ENCODE peak calls at places on chromosome 3, in seven cellular contexts. V is brain microvascular endothelial cell, J is upper lobe of right lung, L is fibroblast of pulmonary artery, Q is IMR-90, E is tibial nerve, D is spleen. S is an unnamed sample.

GRCh38 chr3:141279074-141279945 is 47.7 kb downstream of the PXYLP1 start:
- DNase-seq in L (peak; percentile 50), V (no peak), J (no peak), Q (peak; percentile 50), D (no peak), E (no peak), S (no peak)

GRCh38 chr3:59429203-59429602 is 379.4 kb upstream of the CFAP20DC start:
- DNase-seq in J (no peak), V (no peak), Q (peak; percentile 31), L (no peak), D (no peak), E (no peak), S (no peak)

GRCh38 chr3:143035466-143036214 is 34.3 kb downstream of the U2SURP start:
- DNase-seq in V (no peak), L (peak; percentile 71), E (no peak), J (no peak), D (no peak), Q (peak; percentile 4), S (no peak)

GRCh38 chr3:187520027-187520945 is 149.9 kb downstream of the SST start:
- DNase-seq in V (no peak), Q (no peak), E (peak; percentile 15), L (no peak), J (no peak), D (no peak), S (no peak)

GRCh38 chr3:40505599-40506462 is at the start of gene ZNF620:
- DNase-seq in V (peak; percentile 38), Q (peak; percentile 54), J (peak; percentile 92), E (peak; percentile 45), L (peak; percentile 65), D (peak; percentile 86), S (peak; percentile 91)

GRCh38 chr3:100802126-100802525 is 92.8 kb downstream of the TFG start:
- DNase-seq in D (no peak), V (peak; percentile 21), L (no peak), Q (peak; percentile 61), E (no peak), J (no peak), S (no peak)

GRCh38 chr3:4637265-4637664 is 144.1 kb downstream of the ITPR1 start:
- DNase-seq in Q (no peak), L (no peak), V (no peak), J (no peak), E (no peak), D (no peak), S (peak; percentile 52)

GRCh38 chr3:97485206-97485605 is 279.4 kb upstream of the ARL6 start:
- DNase-seq in D (no peak), Q (no peak), V (no peak), L (no peak), J (no peak), E (no peak), S (no peak)

GRCh38 chr3:43707998-43708397 is 17.3 kb downstream of the ABHD5 start:
- DNase-seq in J (no peak), E (no peak), D (no peak), Q (peak; percentile 96), V (peak; percentile 91), L (peak; percentile 89), S (no peak)

GRCh38 chr3:126351771-126352475 is 5.3 kb downstream of the KLF15 start:
- DNase-seq in Q (no peak), L (no peak), E (no peak), J (peak; percentile 63), V (no peak), D (peak; percentile 73), S (no peak)

GRCh38 chr3:25678581-25678980 is 13.9 kb upstream of the TOP2B start:
- DNase-seq in Q (no peak), E (no peak), L (no peak), D (no peak), J (no peak), V (no peak), S (no peak)

GRCh38 chr3:16288664-16289063 is 23.7 kb downstream of the OXNAD1 start:
- DNase-seq in V (no peak), Q (no peak), E (no peak), J (no peak), L (no peak), D (no peak), S (no peak)

GRCh38 chr3:70716832-70717231 is 404.4 kb upstream of the MDFIC2 start:
- DNase-seq in D (no peak), V (peak; percentile 44), Q (peak; percentile 48), J (no peak), E (peak; percentile 41), L (peak; percentile 73), S (peak; percentile 13)

GRCh38 chr3:141050913-141051632 is at the start of gene SPSB4:
- DNase-seq in Q (peak; percentile 27), V (peak; percentile 28), E (no peak), J (no peak), D (peak; percentile 79), L (peak; percentile 15), S (peak; percentile 26)

DNA sequence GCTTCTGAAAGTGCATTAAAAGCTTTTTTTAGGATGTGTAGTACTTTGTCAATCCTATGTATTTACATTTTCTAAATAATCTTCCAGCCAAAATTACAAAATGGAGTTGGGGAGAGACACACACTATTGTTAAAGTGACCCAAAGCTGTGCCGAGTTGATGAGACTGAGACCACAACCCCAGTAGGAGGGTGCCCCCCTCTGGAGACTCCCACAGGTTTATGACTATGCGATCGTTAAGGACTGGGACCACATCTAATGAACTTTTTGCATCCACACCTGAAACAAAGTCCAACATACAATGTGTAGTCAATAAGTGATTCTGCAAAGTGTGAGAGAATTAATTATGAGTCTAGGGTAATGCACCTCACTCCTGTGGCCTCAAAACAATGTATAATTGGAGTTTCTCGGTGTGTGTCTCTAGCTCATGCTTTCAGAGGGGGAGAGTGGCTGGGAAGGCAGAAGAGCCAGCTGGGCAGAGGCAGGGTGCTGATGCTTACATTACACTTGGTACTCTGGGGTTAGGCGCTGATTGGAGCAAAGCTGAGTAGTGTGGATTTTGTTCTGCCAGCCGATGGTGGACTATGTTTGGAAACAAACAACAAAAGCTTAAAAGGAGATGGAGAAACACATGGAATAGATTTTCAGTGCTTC is 102.8 kb downstream of the KCNH8 start:
- DNase-seq in V (no peak), L (no peak), E (no peak), J (no peak), Q (no peak), D (no peak), S (no peak)
- TF ChIP-seq CTCF in V (no peak), L (no peak), E (no peak), J (no peak), Q (no peak), D (no peak), S (no peak)

GRCh38 chr3:127706785-127707351 is 34.1 kb downstream of the ABTB1 start:
- DNase-seq in V (no peak), L (no peak), Q (no peak), E (no peak), J (peak; percentile 57), D (peak; percentile 68), S (no peak)

GRCh38 chr3:127709320-127710060 is 36.7 kb downstream of the ABTB1 start:
- DNase-seq in J (no peak), Q (peak; percentile 66), E (no peak), V (no peak), D (no peak), L (no peak), S (no peak)

GRCh38 chr3:127707777-127708438 is 35.2 kb downstream of the ABTB1 start:
- DNase-seq in D (peak; percentile 75), L (no peak), V (no peak), Q (no peak), E (no peak), J (peak; percentile 26), S (no peak)

GRCh38 chr3:127710473-127710941 is 37.8 kb downstream of the ABTB1 start:
- DNase-seq in V (no peak), Q (no peak), J (peak; percentile 35), E (no peak), L (no peak), D (peak; percentile 61), S (no peak)

DNA sequence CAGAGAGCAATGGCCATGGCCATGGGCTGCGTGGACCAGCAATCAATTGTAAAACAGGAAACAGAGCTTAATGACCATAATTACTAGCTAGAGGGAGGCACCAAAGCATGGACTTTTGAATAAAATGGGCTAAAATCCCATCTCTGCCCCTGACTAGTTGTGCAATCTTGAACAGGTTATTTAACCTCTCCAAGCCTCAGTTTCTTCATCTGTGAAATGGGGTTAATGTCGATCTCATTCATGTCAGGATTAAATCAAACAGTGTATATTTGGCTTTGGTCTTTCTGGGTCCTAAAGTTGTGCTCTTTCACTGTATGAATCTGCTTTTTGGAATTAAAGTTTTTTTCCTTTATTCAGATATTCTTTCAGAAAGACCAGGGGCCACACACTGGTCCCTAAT is 36.1 kb downstream of the ABTB1 start:
- DNase-seq in J (no peak), D (no peak), L (no peak), V (no peak), Q (no peak), E (no peak), S (no peak)
- H3K4me3 ChIP-seq in J (no peak overlapping the region), D (no peak overlapping the region), L (no peak overlapping the region), V (no peak overlapping the region), Q (no peak overlapping the region), E (no peak overlapping the region), S (no peak overlapping the region)

DNA sequence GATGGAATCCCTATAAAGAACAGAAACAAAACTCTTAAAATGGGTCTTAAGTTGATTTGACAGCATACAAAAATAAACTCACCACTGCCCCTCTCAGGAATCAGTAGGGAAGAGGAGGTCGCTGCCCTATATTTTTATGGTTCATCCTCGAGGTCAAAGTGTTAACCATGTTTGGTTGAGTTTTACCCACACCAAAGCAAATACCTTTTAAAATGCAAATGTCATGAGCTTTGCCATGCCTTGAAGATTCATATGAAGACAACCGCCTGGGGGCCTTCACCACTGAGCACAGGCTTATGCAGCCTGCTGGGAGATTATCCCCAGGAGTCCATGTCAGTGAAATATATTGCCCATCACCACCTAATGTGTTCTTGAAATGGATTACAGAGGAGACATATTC is 66.1 kb downstream of the GLB1 start:
- DNase-seq in J (no peak), V (no peak), Q (no peak), D (no peak), E (no peak), L (no peak), S (no peak)
- TF ChIP-seq CTCF in J (no peak), V (no peak), Q (no peak), D (no peak), E (no peak), L (no peak), S (no peak)

GRCh38 chr3:29282431-29283296 is 1.8 kb downstream of the RBMS3 start:
- DNase-seq in Q (peak; percentile 64), J (no peak), V (peak; percentile 59), E (no peak), D (no peak), L (peak; percentile 79), S (no peak)

GRCh38 chr3:29283739-29284138 is 2.9 kb downstream of the RBMS3 start:
- DNase-seq in D (no peak), J (no peak), E (no peak), Q (no peak), L (peak; percentile 24), V (no peak), S (no peak)

GRCh38 chr3:29285356-29286070 is 4.6 kb downstream of the RBMS3 start:
- DNase-seq in L (peak; percentile 74), J (no peak), D (no peak), E (no peak), V (no peak), Q (peak; percentile 33), S (no peak)

GRCh38 chr3:29283297-29283681 is 2.4 kb downstream of the RBMS3 start:
- DNase-seq in J (no peak), E (no peak), Q (peak; percentile 15), D (no peak), L (peak; percentile 42), V (no peak), S (no peak)

DNA sequence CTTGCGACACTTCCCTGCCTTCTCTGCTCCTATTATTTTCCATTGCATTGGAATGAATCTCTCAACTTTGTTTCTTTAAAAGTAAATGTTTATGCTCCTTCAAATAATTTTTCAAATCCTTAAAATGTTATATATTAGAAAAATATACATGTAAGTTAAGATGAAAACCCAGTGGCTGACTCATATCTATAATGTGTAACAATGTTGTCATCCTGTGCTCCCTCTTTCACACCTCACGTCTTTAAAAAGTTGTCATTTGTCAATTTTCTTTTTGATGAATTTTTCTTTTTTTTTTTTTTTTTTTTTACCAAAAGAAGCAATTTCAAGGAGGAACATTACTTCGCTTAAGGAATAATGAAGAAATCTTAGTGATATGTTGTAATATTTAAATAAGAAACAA is 3.7 kb downstream of the RBMS3 start:
- DNase-seq in J (no peak), D (no peak), E (no peak), V (no peak), Q (peak; percentile 25), L (peak; percentile 31), S (no peak)
- H3K4me3 ChIP-seq in J (peak overlapping the region; percentile 66), D (peak overlapping the region; percentile 41), E (peak overlapping the region; percentile 45), V (peak overlapping the region; percentile 78), Q (no peak overlapping the region), L (peak overlapping the region; percentile 84), S (peak overlapping the region; percentile 47)

S was measured in thyroid gland.